ENCODE peak calls at places on chromosomes 6 and 20, in five cellular contexts. I is heart right ventricle, C is suprapubic skin, E is osteoblast, T is HCT116. L is an unnamed sample.

GRCh38 chr6:64732888-64733287 is 974.1 kb downstream of the EYS start:
- DNase-seq in I (no peak), C (no peak), E (no peak), T (no peak), L (no peak)

GRCh38 chr6:106975699-106976032 is 1.1 kb upstream of the CD24 start:
- DNase-seq in I (no peak), C (no peak), E (peak; percentile 90), T (no peak), L (no peak)

GRCh38 chr6:48630511-48630910 is 519.5 kb upstream of the PTCHD4 start:
- DNase-seq in I (no peak), C (no peak), E (no peak), T (no peak), L (no peak)

GRCh38 chr6:139017227-139017626 is 11.3 kb upstream of the ABRACL start:
- DNase-seq in I (no peak), C (no peak), E (no peak), T (no peak), L (no peak)

GRCh38 chr6:127907960-127908640 is 7.2 kb upstream of the THEMIS start:
- DNase-seq in I (no peak), C (no peak), E (no peak), T (no peak), L (no peak)

GRCh38 chr6:28393912-28394662 is 5.5 kb downstream of the ZSCAN12 start:
- DNase-seq in I (no peak), C (no peak), E (peak; percentile 36), T (no peak), L (no peak)

GRCh38 chr20:35523298-35523888 is 6.1 kb downstream of the C20orf173 start:
- DNase-seq in I (no peak), C (no peak), E (peak; percentile 94), T (no peak), L (no peak)

GRCh38 chr6:72078096-72078495 is 191.7 kb downstream of the RIMS1 start:
- DNase-seq in I (no peak), C (no peak), E (no peak), T (no peak), L (no peak)

GRCh38 chr20:63487781-63488241 is 11.1 kb downstream of the EEF1A2 start:
- DNase-seq in I (no peak), C (no peak), E (peak; percentile 61), T (no peak), L (no peak)

GRCh38 chr6:138722425-138723371 is 50.9 kb upstream of the CCDC28A start:
- DNase-seq in I (no peak), C (no peak), E (peak; percentile 76), T (peak; percentile 92), L (no peak)

GRCh38 chr6:45587229-45588060 is 209.7 kb upstream of the SUPT3H start:
- DNase-seq in I (no peak), C (no peak), E (no peak), T (no peak), L (no peak)

GRCh38 chr6:55250400-55250799 is 76.1 kb downstream of the HCRTR2 start:
- DNase-seq in I (no peak), C (no peak), E (no peak), T (no peak), L (no peak)

GRCh38 chr6:14210077-14210476 is 92.5 kb downstream of the CD83 start:
- DNase-seq in I (no peak), C (no peak), E (no peak), T (no peak), L (no peak)

GRCh38 chr20:16583444-16583843 is 10.2 kb upstream of the KIF16B start:
- DNase-seq in I (no peak), C (no peak), E (peak; percentile 49), T (no peak), L (no peak)

GRCh38 chr6:107698146-107698545 is 126.0 kb downstream of the SCML4 start:
- DNase-seq in I (no peak), C (no peak), E (peak; percentile 93), T (no peak), L (no peak)

GRCh38 chr6:110520992-110521543 is 44.7 kb upstream of the SLC22A16 start:
- DNase-seq in I (no peak), C (no peak), E (no peak), T (no peak), L (no peak)

GRCh38 chr20:19546648-19547047 is 211.4 kb upstream of the RIN2 start:
- DNase-seq in I (no peak), C (no peak), E (no peak), T (no peak), L (no peak)

GRCh38 chr6:56714273-56714672 is 71.6 kb upstream of the DST start:
- DNase-seq in I (no peak), C (no peak), E (no peak), T (no peak), L (no peak)

GRCh38 chr20:21505810-21506530 is 7.9 kb downstream of the NKX2-2 start:
- DNase-seq in I (peak; percentile 57), C (no peak), E (peak; percentile 99), T (peak; percentile 44), L (no peak)

GRCh38 chr20:55469074-55469473 is 536.2 kb downstream of the CBLN4 start:
- DNase-seq in I (no peak), C (no peak), E (no peak), T (no peak), L (no peak)

GRCh38 chr20:33852971-33853813 is 42.0 kb downstream of the CHMP4B start:
- DNase-seq in I (no peak), C (no peak), E (no peak), T (no peak), L (no peak)

GRCh38 chr6:32102255-32102654 is 6.9 kb downstream of the TNXB start:
- DNase-seq in I (no peak), C (no peak), E (no peak), T (no peak), L (no peak)

DNA sequence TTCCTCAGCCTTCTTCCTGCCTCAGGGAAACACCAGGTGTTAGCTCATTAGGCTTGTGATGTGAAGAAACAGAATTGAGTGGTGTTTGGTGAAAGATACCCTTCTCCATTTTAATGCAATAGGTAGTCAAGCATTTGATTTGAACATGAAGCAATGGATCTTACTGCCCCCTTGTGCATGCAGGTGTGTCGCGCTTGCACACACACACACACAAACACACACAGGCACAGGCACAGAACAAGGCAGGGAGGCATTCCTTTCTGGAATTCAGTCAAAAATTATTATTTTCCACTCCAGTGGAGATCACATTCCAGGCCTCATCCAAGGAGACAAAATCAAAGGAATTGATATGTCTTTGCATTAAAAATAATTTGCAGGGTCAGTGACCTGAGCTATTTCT is 667.0 kb upstream of the MARCKS start:
- DNase-seq in I (no peak), C (no peak), E (no peak), T (peak; percentile 8), L (no peak)
- TF ChIP-seq CTCF in I (no peak), C (no peak), E (no peak), T (peak; percentile 36), L (no peak)

GRCh38 chr6:159097256-159097655 is 52.5 kb upstream of the TAGAP start:
- DNase-seq in I (no peak), C (no peak), E (no peak), T (no peak), L (no peak)
- H3K4me3 ChIP-seq in I (no peak overlapping the region), C (no peak overlapping the region), E (no peak overlapping the region), T (no peak overlapping the region), L (no peak overlapping the region)

GRCh38 chr6:137487181-137487910 is 6.8 kb downstream of the OLIG3 start:
- DNase-seq in I (no peak), C (no peak), E (no peak), T (no peak), L (no peak)

GRCh38 chr6:137488736-137489409 is 5.3 kb downstream of the OLIG3 start:
- DNase-seq in I (no peak), C (no peak), E (no peak), T (no peak), L (no peak)

GRCh38 chr6:137487947-137488735 is 6.1 kb downstream of the OLIG3 start:
- DNase-seq in I (no peak), C (no peak), E (no peak), T (no peak), L (no peak)

GRCh38 chr6:137489410-137490371 is 4.5 kb downstream of the OLIG3 start:
- DNase-seq in I (no peak), C (no peak), E (no peak), T (no peak), L (no peak)

DNA sequence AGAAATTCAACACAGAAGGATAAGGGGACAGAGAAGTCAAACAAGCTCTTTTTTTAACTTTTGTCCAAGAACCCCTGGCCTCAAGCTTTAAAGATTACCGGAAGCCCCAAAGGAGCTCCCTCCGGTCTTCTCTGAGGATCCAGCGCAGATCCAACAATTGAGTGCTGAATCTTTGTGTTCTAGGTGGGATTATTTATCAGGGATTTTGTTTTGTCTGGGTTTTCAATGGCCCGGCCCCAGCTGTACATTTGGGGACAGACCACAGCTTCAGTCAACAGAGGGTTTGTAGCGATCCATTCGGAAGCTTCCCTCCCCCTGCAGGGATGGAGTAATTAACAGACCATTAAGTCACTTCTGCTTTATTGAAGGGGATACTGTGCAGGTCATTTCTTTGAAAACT is 7.8 kb downstream of the OLIG3 start:
- DNase-seq in I (no peak), C (no peak), E (no peak), T (no peak), L (no peak)
- H3K4me1 ChIP-seq in I (peaks cover 13% of the 10 kb centered on the region), C (peaks cover 21% of the 10 kb centered on the region), E (no peaks in the 10 kb centered on the region), T (no peaks in the 10 kb centered on the region), L (peaks cover 13% of the 10 kb centered on the region)

DNA sequence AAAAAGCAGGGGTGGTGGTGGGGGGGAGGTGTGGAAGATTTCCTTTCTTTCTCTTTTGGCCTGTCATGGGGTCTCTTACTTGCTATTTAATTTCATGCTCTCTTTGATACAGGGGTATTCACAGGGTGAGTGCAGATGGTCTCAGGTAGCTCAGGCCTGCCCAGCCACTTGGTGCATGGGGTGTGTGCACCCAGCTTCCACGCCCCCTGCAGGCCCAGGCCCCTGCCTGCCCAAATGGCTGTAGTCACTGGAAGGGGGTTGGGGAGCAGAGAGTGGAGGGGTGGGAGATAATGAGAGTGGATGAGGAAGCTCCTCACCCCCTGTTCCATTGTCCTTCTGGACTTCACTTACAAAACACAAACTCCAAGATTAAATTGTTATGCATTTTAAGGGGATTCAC is 133.6 kb upstream of the SGK1 start:
- DNase-seq in I (no peak), C (no peak), E (no peak), T (no peak), L (no peak)
- TF ChIP-seq CTCF in I (no peak), C (no peak), E (no peak), T (peak; percentile 21), L (no peak)

DNA sequence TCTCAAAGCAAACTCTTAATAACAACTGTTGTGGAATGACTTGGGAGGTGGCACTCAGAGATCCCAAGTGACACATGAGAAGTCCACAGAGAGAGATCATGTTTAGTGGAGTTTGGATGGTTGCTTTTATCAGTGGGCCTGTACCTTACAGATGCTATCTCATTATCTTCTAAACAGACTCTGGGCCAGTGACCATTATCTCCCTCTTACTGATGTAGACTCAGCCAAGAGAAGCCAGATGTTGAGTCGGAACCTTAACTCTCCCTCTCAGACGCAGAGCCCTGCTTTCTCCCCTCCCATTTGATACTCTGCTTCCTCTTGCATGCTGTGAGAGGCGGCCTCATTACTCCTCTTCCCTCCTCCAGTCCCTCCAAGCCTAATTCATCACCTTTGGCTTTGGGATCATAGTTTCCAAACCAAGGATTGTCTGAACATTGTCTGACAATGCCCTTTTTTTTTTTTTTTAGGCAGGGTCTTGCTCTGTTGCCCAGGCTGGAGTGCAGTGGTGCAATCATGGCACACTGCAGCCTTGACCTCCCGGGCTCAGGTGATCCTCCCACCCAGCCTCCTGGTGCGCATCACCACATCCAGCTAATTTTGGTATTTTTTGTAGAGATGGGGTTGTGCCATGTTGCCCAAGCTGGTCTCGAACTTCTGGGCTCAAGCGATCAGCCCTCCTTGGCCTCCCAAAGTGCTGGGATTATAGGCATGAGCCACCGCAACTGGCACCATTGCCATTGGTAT is 4.5 kb upstream of the DDR1 start:
- DNase-seq in I (no peak), C (no peak), E (peak; percentile 18), T (no peak), L (no peak)
- H3K4me3 ChIP-seq in I (no peak overlapping the region), C (no peak overlapping the region), E (no peak overlapping the region), T (no peak overlapping the region), L (no peak overlapping the region)

GRCh38 chr20:17611290-17611539 is 41.3 kb downstream of the DSTN start:
- DNase-seq in I (no peak), C (no peak), E (peak; percentile 84), T (no peak), L (peak; percentile 79)
- H3K4me1 ChIP-seq in I (peaks cover 53% of the 10 kb centered on the region), C (peaks cover 48% of the 10 kb centered on the region), E (peaks cover 11% of the 10 kb centered on the region), T (no peaks in the 10 kb centered on the region), L (peaks cover 13% of the 10 kb centered on the region)